ENCODE peak calls at places on chromosomes 12 and 14, in five cellular contexts. W is neural progenitor cell, S is RWPE1, T is psoas muscle, G is right atrium auricular region. B is an unnamed sample.
A peak's percentile ranks its signal among the peaks of the same experiment; 100 is the strongest.

GRCh38 chr14:63493246-63493645 is 49.9 kb downstream of the PPP2R5E start:
- DNase-seq in G (no peak), T (no peak), S (no peak), W (peak; percentile 64), B (no peak)

GRCh38 chr14:80698974-80699373 is 242.6 kb downstream of the CEP128 start:
- DNase-seq in S (no peak), T (no peak), G (no peak), W (no peak), B (no peak)

GRCh38 chr14:75928587-75929230 is 53.1 kb downstream of the TGFB3 start:
- DNase-seq in W (no peak), T (no peak), S (no peak), G (no peak), B (no peak)

GRCh38 chr14:41785696-41786095 is 179.0 kb downstream of the LRFN5 start:
- DNase-seq in G (no peak), T (no peak), W (peak; percentile 50), S (no peak), B (no peak)

GRCh38 chr12:27347779-27348178 is 15.1 kb downstream of the BMAL2 start:
- DNase-seq in S (peak; percentile 38), T (no peak), G (no peak), W (no peak), B (no peak)

GRCh38 chr12:18897816-18898215 is 159.9 kb downstream of the CAPZA3 start:
- DNase-seq in T (no peak), S (no peak), G (no peak), W (no peak), B (no peak)

GRCh38 chr12:29847246-29847645 is 63.5 kb upstream of the TMTC1 start:
- DNase-seq in G (no peak), W (no peak), T (no peak), S (no peak), B (no peak)

GRCh38 chr12:13094349-13094748 is 9.1 kb downstream of the GSG1 start:
- DNase-seq in G (no peak), W (no peak), S (peak; percentile 57), T (no peak), B (no peak)

DNA sequence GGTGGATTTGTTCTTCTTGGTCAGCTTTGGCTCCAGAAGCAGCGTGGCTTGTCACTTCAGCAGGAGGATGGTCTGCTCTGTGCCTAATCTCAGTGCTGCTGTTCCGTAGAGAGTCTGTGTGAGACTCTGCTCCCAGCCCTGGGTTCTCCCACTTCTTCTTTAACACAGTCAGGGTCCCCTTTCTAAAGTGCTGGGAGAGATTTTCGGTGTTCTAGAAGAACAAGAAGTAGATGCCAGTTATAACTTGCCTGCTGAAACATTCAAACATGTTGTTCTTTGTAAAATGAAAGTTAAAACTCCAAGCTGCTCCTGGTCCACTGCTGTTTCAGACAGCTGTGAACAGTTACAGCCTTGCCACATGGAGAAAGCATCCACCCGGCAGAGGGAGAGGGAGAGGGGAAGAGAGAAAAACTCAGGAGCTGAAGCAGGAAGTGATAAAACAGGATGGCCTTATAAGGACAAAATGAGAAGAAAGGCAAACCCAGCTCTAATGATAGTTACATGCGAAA is 55.2 kb upstream of the CERS5 start:
- DNase-seq in T (no peak), W (peak; percentile 59), S (peak; percentile 74), G (peak; percentile 79), B (no peak)
- TF ChIP-seq CTCF in T (peak; percentile 36), W (peak; percentile 10), S (no peak), G (peak; percentile 46), B (no peak)

GRCh38 chr12:1593232-1594044 is 943 bp downstream of the FBXL14 start:
- DNase-seq in T (peak; percentile 70), G (no peak), S (peak; percentile 20), W (peak; percentile 61), B (peak; percentile 68)
- TF ChIP-seq CTCF in T (no peak), G (no peak), S (no peak), W (no peak), B (no peak)

DNA sequence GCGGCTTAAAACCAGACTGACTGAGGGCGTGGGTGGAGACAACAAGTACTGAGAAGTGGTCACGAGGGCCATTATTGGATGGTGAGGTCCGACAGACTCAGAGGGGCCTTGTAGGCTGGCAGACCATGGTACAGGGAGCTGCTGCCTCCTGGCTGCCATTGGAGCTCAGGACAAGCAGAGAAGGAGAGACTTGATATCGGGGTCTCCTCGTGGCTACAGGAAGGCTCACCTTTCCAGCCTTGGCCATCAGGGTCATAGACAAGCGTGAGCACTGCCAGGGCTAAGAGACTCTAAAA is 54.2 kb downstream of the FBRSL1 start:
- DNase-seq in S (no peak), W (peak; percentile 30), T (no peak), G (no peak), B (no peak)
- TF ChIP-seq CTCF in S (no peak), W (peak; percentile 24), T (no peak), G (peak; percentile 10), B (no peak)

GRCh38 chr12:123657211-123657610 is 13.7 kb upstream of the TCTN2 start:
- DNase-seq in G (no peak), W (no peak), T (no peak), S (no peak), B (no peak)
- TF ChIP-seq CTCF in G (no peak), W (no peak), T (no peak), S (no peak), B (no peak)